ENCODE peak calls at places on chromosomes 1 and 21, in nine cellular contexts. E, X, D, N, T, F, G, U and M are unnamed samples.

GRCh38 chr1:150836129-150836773 is 28.2 kb upstream of the CTSK start:
- DNase-seq in E (no peak), X (no peak), D (no peak), N (no peak), T (no peak), F (no peak), G (no peak), U (no peak), M (no peak)

GRCh38 chr1:47393141-47393540 is 22.9 kb upstream of the FOXE3 start:
- DNase-seq in E (no peak), X (no peak), D (no peak), N (no peak), T (no peak), F (no peak), G (peak; percentile 9), U (no peak), M (no peak)

GRCh38 chr1:30169269-30169668 is 554.1 kb downstream of the MATN1 start:
- DNase-seq in E (no peak), X (no peak), D (no peak), N (no peak), T (no peak), F (no peak), G (no peak), U (no peak), M (no peak)

GRCh38 chr1:223135176-223135575 is 7.9 kb downstream of the TLR5 start:
- DNase-seq in E (no peak), X (no peak), D (no peak), N (peak; percentile 68), T (no peak), F (peak; percentile 49), G (peak; percentile 77), U (no peak), M (no peak)

GRCh38 chr1:179848233-179848632 is 29.4 kb downstream of the TOR1AIP2 start:
- DNase-seq in E (no peak), X (no peak), D (no peak), N (no peak), T (no peak), F (no peak), G (no peak), U (no peak), M (no peak)

GRCh38 chr1:236206548-236206947 is 64.2 kb downstream of the GPR137B start:
- DNase-seq in E (no peak), X (no peak), D (no peak), N (no peak), T (no peak), F (peak; percentile 23), G (no peak), U (no peak), M (no peak)

GRCh38 chr1:65263286-65263685 is 46.1 kb upstream of the DNAJC6 start:
- DNase-seq in E (no peak), X (no peak), D (no peak), N (no peak), T (no peak), F (no peak), G (no peak), U (no peak), M (no peak)

GRCh38 chr21:44492572-44493385 is 37.5 kb downstream of the LRRC3 start:
- DNase-seq in E (no peak), X (no peak), D (no peak), N (peak; percentile 8), T (no peak), F (no peak), G (no peak), U (no peak), M (no peak)

GRCh38 chr1:29688477-29689365 is 452.4 kb downstream of the PTPRU start:
- DNase-seq in E (peak; percentile 55), X (no peak), D (no peak), N (peak; percentile 70), T (no peak), F (no peak), G (peak; percentile 97), U (no peak), M (peak; percentile 73)